ENCODE peak calls at places on chromosomes 2 and 18, in six cellular contexts. I, X, E, A, N and Q are unnamed samples.

GRCh38 chr2:136527560-136527959 is 237.8 kb upstream of the THSD7B start:
- DNase-seq in I (no peak), X (peak; percentile 4), E (no peak), A (no peak), N (no peak), Q (no peak)

GRCh38 chr2:196205891-196206408 is 34.6 kb upstream of the STK17B start:
- DNase-seq in I (no peak), X (no peak), E (no peak), A (no peak), N (no peak), Q (peak; percentile 14)

GRCh38 chr18:9720327-9720726 is 12.2 kb downstream of the RAB31 start:
- DNase-seq in I (no peak), X (no peak), E (no peak), A (no peak), N (no peak), Q (no peak)

GRCh38 chr18:3321133-3321812 is 59.3 kb downstream of the MYL12B start:
- DNase-seq in I (no peak), X (peak; percentile 70), E (no peak), A (no peak), N (no peak), Q (no peak)

GRCh38 chr18:41906528-41907256 is 48.3 kb upstream of the PIK3C3 start:
- DNase-seq in I (peak; percentile 10), X (peak; percentile 18), E (no peak), A (no peak), N (no peak), Q (no peak)

GRCh38 chr2:100411841-100412292 is 5.6 kb downstream of the CHST10 start:
- DNase-seq in I (no peak), X (no peak), E (no peak), A (no peak), N (no peak), Q (no peak)

GRCh38 chr2:70069049-70069448 is 18.2 kb upstream of the PCBP1 start:
- DNase-seq in I (peak; percentile 66), X (no peak), E (peak; percentile 70), A (no peak), N (peak; percentile 55), Q (no peak)

GRCh38 chr2:160613466-160614153 is 120.0 kb upstream of the RBMS1 start:
- DNase-seq in I (no peak), X (no peak), E (no peak), A (no peak), N (no peak), Q (no peak)

GRCh38 chr2:29802976-29803375 is 118.4 kb downstream of the ALK start:
- DNase-seq in I (no peak), X (no peak), E (no peak), A (no peak), N (no peak), Q (no peak)

DNA sequence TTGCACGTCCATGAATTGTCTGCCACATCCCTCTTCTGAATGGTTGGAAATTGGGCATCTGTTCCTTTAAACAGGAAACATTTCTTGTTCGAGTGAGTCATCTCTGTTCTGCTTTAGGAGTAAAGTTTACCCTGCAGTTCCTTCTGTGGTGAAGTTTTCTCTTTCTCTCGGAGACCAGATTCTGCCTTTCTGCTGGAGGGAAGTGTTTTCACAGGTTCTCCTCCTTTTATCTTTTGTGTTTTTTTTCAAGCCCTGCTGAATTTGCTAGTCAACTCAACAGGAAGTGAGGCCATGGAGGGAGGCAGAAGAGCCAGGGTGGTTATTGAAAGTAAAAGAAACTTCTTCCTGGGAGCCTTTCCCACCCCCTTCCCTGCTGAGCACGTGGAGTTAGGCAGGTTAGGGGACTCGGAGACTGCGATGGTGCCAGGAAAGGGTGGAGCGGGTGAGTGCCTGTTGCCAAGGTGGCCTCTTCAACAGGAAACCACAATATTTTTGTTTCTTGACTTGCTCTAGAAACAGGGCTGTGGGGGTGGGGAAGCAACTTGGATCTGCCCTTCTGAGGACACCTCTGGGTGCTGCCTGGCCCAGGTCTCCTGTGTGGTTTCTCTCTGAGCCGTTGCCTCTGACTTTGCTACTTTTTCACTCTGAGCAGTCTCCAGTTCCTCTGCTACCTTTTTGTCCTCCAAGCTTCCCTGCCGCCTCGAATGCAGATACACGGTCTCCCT is 2.2 kb upstream of the CASP8 start:
- DNase-seq in I (peak; percentile 93), X (peak; percentile 86), E (peak; percentile 92), A (peak; percentile 58), N (peak; percentile 94), Q (no peak)
- TF ChIP-seq CTCF in I (no peak), X (no peak), E (peak; percentile 8), A (no peak), N (no peak), Q (no peak)

DNA sequence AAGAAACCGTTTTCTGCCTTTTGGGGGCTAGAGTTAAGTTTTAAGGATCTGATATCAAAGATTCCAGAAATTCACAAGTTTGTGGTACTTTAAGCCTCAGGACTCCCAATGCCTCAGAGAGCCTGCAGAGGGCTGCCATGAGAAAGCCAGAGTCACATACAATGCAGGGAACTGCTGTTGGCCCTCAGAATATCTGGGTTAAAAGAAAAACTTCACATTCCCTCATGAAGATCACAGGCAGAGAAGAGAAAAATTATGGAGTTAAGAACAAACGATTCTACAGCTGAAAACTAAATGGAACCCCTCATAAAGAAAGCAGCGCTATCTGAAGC is 39.5 kb downstream of the HDAC4 start:
- DNase-seq in I (no peak), X (no peak), E (no peak), A (no peak), N (no peak), Q (no peak)
- TF ChIP-seq CTCF in I (no peak), X (no peak), E (no peak), A (peak; percentile 35), N (no peak), Q (no peak)

DNA sequence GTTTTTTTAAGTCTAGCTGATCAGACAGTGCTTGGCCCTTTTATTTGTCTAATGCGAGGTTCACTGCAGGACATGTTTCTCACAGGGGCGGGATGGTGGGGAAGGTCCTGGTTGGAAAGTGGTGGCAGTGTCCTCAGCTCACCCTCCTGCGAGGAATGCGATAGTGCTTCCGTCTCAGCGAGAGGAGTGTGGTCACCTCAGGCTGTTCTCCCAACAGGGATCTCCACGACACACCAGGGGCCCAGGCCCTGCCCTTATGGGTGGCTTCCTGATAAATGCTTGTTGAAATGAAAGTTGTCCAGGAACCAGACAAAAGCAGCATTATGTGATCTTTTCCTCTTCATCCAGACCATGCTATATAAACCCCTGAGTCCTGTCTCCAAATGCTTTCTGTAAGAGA is 70.1 kb downstream of the BOLA3 start:
- DNase-seq in I (no peak), X (no peak), E (no peak), A (no peak), N (no peak), Q (no peak)
- TF ChIP-seq CTCF in I (no peak), X (no peak), E (no peak), A (no peak), N (no peak), Q (no peak)

DNA sequence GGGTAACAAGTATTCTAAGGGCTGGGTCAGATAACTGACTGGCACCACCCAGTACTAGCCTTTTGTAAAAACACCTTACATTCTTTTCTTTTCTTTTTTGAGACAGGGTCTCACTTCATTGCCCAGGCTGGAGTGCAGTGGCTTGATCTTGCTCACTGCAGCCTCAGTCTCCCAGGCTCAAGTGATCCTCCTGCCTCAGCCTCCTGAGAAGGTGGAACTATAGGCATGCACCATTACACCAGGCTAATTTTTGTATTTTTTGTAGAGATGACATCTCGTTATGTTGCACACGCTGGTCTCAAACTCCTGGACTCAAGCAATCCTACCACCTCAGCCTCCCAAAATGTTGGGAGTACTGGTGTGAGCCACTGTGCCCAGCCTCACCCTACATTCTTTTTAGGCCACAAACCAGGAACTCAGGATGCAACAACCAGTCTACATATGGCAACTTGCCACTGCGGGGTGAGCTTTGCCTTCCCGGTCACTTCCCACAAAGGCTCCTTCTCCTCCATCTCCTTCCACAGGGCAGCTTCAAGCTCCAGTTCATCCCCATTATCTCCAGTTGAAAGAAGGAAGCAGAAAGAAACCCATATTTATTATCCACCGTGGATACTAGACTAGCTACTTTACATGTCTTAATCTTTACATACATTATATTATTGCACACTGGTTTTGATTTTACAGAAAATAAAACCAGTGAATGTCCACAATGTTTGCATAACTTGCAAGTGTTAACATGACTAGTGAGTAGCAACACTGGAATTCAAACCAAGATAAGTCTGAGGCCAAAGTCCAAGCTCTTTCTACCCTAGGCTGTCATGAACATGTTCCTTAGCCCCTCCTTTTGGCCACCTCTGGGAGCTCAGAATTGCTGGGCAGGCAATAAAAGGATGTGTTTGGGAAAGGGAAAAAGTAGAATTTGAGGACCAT is 23.7 kb upstream of the AP1S3 start:
- DNase-seq in I (no peak), X (peak; percentile 95), E (peak; percentile 65), A (no peak), N (no peak), Q (no peak)
- TF ChIP-seq CTCF in I (no peak), X (peak; percentile 16), E (peak; percentile 9), A (no peak), N (no peak), Q (no peak)